ENCODE peak calls at places on chromosome 17, in ten cellular contexts. Y is BJ, Z is colonic mucosa, L is cardiac muscle cell, Q is cardiac fibroblast, S is RWPE2, I is PC-9, R is OCI-LY7, A is stomach, G is AG04450. T is an unnamed sample.

GRCh38 chr17:73546770-73547345 is 97.4 kb downstream of the SDK2 start:
- DNase-seq in Y (peak; percentile 5), R (peak; percentile 95), I (peak; percentile 6), Q (no peak), A (peak; percentile 39), S (peak; percentile 76), Z (peak; percentile 73), L (peak; percentile 18), G (no peak), T (peak; percentile 83)

GRCh38 chr17:63665527-63666214 is 34.3 kb downstream of the LIMD2 start:
- DNase-seq in R (peak; percentile 48), S (no peak), A (no peak), L (peak; percentile 25), Q (no peak), G (no peak), Z (no peak), I (no peak), Y (no peak), T (no peak)

GRCh38 chr17:41340496-41340895 is 10.1 kb downstream of the KRT33A start:
- DNase-seq in L (no peak), I (no peak), R (no peak), Z (no peak), Q (no peak), S (no peak), Y (no peak), G (no peak), A (no peak), T (no peak)

GRCh38 chr17:34337701-34338100 is 18.5 kb downstream of the CCL8 start:
- DNase-seq in L (no peak), Z (no peak), Y (no peak), A (no peak), S (no peak), Q (no peak), R (no peak), G (no peak), I (no peak), T (no peak)

GRCh38 chr17:2924211-2924610 is 128.0 kb downstream of the RAP1GAP2 start:
- DNase-seq in L (peak; percentile 43), Q (peak; percentile 21), Y (peak; percentile 13), I (no peak), Z (no peak), R (no peak), S (no peak), G (no peak), A (no peak), T (no peak)

GRCh38 chr17:67532326-67532871 is 155.3 kb downstream of the PITPNC1 start:
- DNase-seq in G (no peak), R (no peak), Q (no peak), Y (no peak), A (no peak), L (no peak), I (no peak), Z (no peak), S (no peak), T (no peak)

GRCh38 chr17:58362368-58363014 is 10.5 kb upstream of the SUPT4H1 start:
- DNase-seq in S (no peak), A (no peak), Q (no peak), Y (no peak), R (no peak), Z (no peak), I (no peak), L (no peak), G (no peak), T (no peak)

GRCh38 chr17:57517519-57518342 is 227.4 kb downstream of the CCDC182 start:
- DNase-seq in G (no peak), A (no peak), S (no peak), Y (no peak), I (no peak), L (no peak), R (no peak), Z (no peak), Q (no peak), T (no peak)

GRCh38 chr17:63279498-63280230 is 166.4 kb downstream of the CYB561 start:
- DNase-seq in A (no peak), S (no peak), G (no peak), Y (peak; percentile 42), I (no peak), R (no peak), L (peak; percentile 26), Z (no peak), Q (peak; percentile 84), T (no peak)

GRCh38 chr17:19482571-19482970 is 51.1 kb upstream of the SLC47A1 start:
- DNase-seq in Z (no peak), S (no peak), R (no peak), L (peak; percentile 41), I (peak; percentile 17), Q (peak; percentile 32), Y (peak; percentile 49), G (no peak), A (no peak), T (no peak)

GRCh38 chr17:48646183-48647102 is 20.3 kb upstream of the HOXB9 start:
- DNase-seq in L (no peak), Z (peak; percentile 76), I (no peak), Q (no peak), G (no peak), R (no peak), A (no peak), S (no peak), Y (no peak), T (peak; percentile 84)

GRCh38 chr17:20281860-20282259 is 185.5 kb downstream of the LGALS9B start:
- DNase-seq in S (no peak), R (no peak), Y (no peak), L (no peak), G (no peak), Q (no peak), I (no peak), A (no peak), Z (peak; percentile 19), T (peak; percentile 11)

GRCh38 chr17:57782642-57783337 is 37.7 kb upstream of the CCDC182 start:
- DNase-seq in Z (no peak), I (no peak), Y (no peak), G (no peak), A (no peak), L (no peak), R (no peak), S (no peak), Q (no peak), T (no peak)

GRCh38 chr17:68456529-68457167 is 648 bp downstream of the WIPI1 start:
- DNase-seq in L (peak; percentile 95), S (peak; percentile 88), I (peak; percentile 57), R (no peak), Y (peak; percentile 43), G (peak; percentile 77), Z (peak; percentile 85), Q (peak; percentile 91), A (peak; percentile 70), T (peak; percentile 89)

GRCh38 chr17:56031636-56032035 is 121.6 kb upstream of the ANKFN1 start:
- DNase-seq in S (no peak), G (no peak), Y (no peak), Q (no peak), R (no peak), L (no peak), Z (no peak), I (no peak), A (no peak), T (no peak)

GRCh38 chr17:51165680-51166197 is 472 bp upstream of the NME2 start:
- DNase-seq in A (peak; percentile 28), Q (no peak), S (peak; percentile 64), G (no peak), R (no peak), Z (no peak), L (no peak), I (no peak), Y (no peak), T (no peak)

GRCh38 chr17:29131814-29132682 is 48.1 kb downstream of the MYO18A start:
- DNase-seq in Y (peak; percentile 78), S (no peak), Q (peak; percentile 72), A (no peak), R (no peak), Z (no peak), I (peak; percentile 72), G (peak; percentile 61), L (peak; percentile 92), T (no peak)

GRCh38 chr17:64679710-64680216 is 17.7 kb upstream of the SMURF2 start:
- DNase-seq in Y (peak; percentile 99), G (peak; percentile 97), L (peak; percentile 89), S (peak; percentile 83), A (no peak), R (no peak), Z (no peak), Q (peak; percentile 100), I (peak; percentile 81), T (no peak)
- H3K4me3 ChIP-seq in Y (no peak overlapping the region), G (peak overlapping the region; percentile 48), L (no peak overlapping the region), S (no peak overlapping the region), A (no peak overlapping the region), R (no peak overlapping the region), Z (no peak overlapping the region), Q (peak overlapping the region; percentile 30), I (peak overlapping the region; percentile 42), T (no peak overlapping the region)

GRCh38 chr17:32783602-32784001 is 93.3 kb downstream of the MYO1D start:
- DNase-seq in Y (no peak), A (no peak), I (no peak), S (no peak), Z (no peak), G (peak; percentile 27), R (peak; percentile 68), Q (peak; percentile 77), L (peak; percentile 76), T (no peak)
- TF ChIP-seq CTCF in Y (peak; percentile 54), A (peak; percentile 74), I (peak; percentile 85), S (peak; percentile 91), Z (peak; percentile 67), G (peak; percentile 70), R (peak; percentile 93), Q (peak; percentile 53), L (peak; percentile 60), T (peak; percentile 22)

DNA sequence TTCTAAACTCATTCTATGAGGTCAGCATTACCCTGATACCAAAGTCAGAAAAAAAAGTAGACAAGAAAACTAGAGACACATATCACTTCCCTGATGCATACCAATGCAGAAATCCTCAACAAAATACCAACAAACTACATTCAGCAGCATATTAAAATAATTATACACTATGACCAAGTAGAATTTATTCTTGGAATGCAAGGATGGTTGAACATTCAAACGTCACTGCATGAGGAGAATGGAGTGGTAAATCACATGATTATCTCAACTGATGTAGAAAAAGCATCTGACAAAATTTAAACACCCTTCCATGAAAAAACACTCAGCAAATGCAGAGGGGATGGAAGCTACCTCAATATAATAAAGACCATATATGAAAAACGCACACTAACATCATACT is 155.0 kb upstream of the KCNJ18 start:
- DNase-seq in Z (no peak), G (no peak), L (no peak), S (no peak), Q (no peak), I (no peak), Y (no peak), R (no peak), A (no peak), T (no peak)
- H3K4me3 ChIP-seq in Z (no peak overlapping the region), G (no peak overlapping the region), L (no peak overlapping the region), S (no peak overlapping the region), Q (no peak overlapping the region), I (no peak overlapping the region), Y (no peak overlapping the region), R (no peak overlapping the region), A (no peak overlapping the region), T (no peak overlapping the region)

GRCh38 chr17:80890551-80890930 is 101.1 kb upstream of the CHMP6 start:
- DNase-seq in L (no peak), G (no peak), A (no peak), S (peak; percentile 62), Y (no peak), Z (no peak), I (no peak), Q (no peak), R (no peak), T (peak; percentile 18)
- TF ChIP-seq CTCF in L (no peak), G (no peak), A (no peak), S (no peak), Y (no peak), Z (no peak), I (no peak), Q (no peak), R (no peak), T (no peak)

T was measured in mucosa of descending colon.